ENCODE peak calls at places on chromosomes 6 and 20, in four cellular contexts. G is HepG2, D is transverse colon, F is K562. I is an unnamed sample.

GRCh38 chr20:64246616-64247311 is 8.8 kb upstream of the PCMTD2 start:
- DNase-seq in F (no peak), G (no peak), D (no peak), I (no peak)

GRCh38 chr6:152750694-152751093 is at the start of gene VIP:
- DNase-seq in G (peak; percentile 35), D (no peak), F (no peak), I (no peak)

GRCh38 chr20:8805737-8806442 is 263.0 kb upstream of the PLCB4 start:
- DNase-seq in D (no peak), F (no peak), G (no peak), I (no peak)

GRCh38 chr6:11258260-11259237 is 26.1 kb upstream of the NEDD9 start:
- DNase-seq in D (peak; percentile 38), F (no peak), G (no peak), I (no peak)

GRCh38 chr6:22152871-22153270 is 144.0 kb downstream of the PRL start:
- DNase-seq in G (no peak), D (no peak), F (no peak), I (no peak)

GRCh38 chr6:139981810-139982550 is 607.5 kb upstream of the CITED2 start:
- DNase-seq in F (no peak), G (no peak), D (peak; percentile 20), I (no peak)

GRCh38 chr6:11971154-11971553 is 41.0 kb upstream of the HIVEP1 start:
- DNase-seq in G (no peak), F (no peak), D (no peak), I (no peak)

GRCh38 chr6:63581355-63581998 is 9.2 kb downstream of the LOC128125822 start:
- DNase-seq in G (no peak), D (no peak), F (no peak), I (no peak)

GRCh38 chr6:108643184-108643583 is 82.5 kb downstream of the FOXO3 start:
- DNase-seq in G (no peak), F (no peak), D (no peak), I (no peak)

GRCh38 chr6:45677381-45677992 is 299.8 kb upstream of the SUPT3H start:
- DNase-seq in D (peak; percentile 55), G (no peak), F (no peak), I (no peak)

GRCh38 chr20:52410182-52410647 is 218.6 kb upstream of the ZFP64 start:
- DNase-seq in D (no peak), G (no peak), F (no peak), I (no peak)

GRCh38 chr20:36312724-36313441 is 6.7 kb downstream of the DLGAP4 start:
- DNase-seq in F (no peak), D (no peak), G (no peak), I (peak; percentile 37)

GRCh38 chr6:117795234-117795633 is 111.8 kb upstream of the SLC35F1 start:
- DNase-seq in D (no peak), G (no peak), F (no peak), I (no peak)

GRCh38 chr20:991850-992249 is 10.3 kb downstream of the RSPO4 start:
- DNase-seq in G (no peak), F (no peak), D (no peak), I (no peak)

GRCh38 chr6:17417817-17418216 is 24.4 kb downstream of the CAP2 start:
- DNase-seq in F (no peak), G (no peak), D (no peak), I (no peak)

GRCh38 chr20:438581-439469 is 23.5 kb downstream of the TBC1D20 start:
- DNase-seq in G (no peak), D (peak; percentile 41), F (no peak), I (no peak)

GRCh38 chr6:163603395-163603794 is 188.9 kb downstream of the QKI start:
- DNase-seq in D (no peak), F (no peak), G (no peak), I (no peak)

GRCh38 chr20:40532103-40532502 is 156.9 kb downstream of the MAFB start:
- DNase-seq in G (peak; percentile 31), F (peak; percentile 27), D (no peak), I (no peak)

GRCh38 chr20:36506253-36506652 is 35.1 kb upstream of the MYL9 start:
- DNase-seq in D (no peak), G (peak; percentile 63), F (no peak), I (no peak)

GRCh38 chr20:63622732-63623131 is 4.2 kb downstream of the GMEB2 start:
- DNase-seq in F (no peak), G (no peak), D (no peak), I (no peak)

GRCh38 chr6:44122821-44123220 is 4.4 kb downstream of the MRPL14 start:
- DNase-seq in G (peak; percentile 25), D (no peak), F (no peak), I (no peak)

GRCh38 chr20:51237790-51238189 is 214.9 kb upstream of the KCNG1 start:
- DNase-seq in G (no peak), F (no peak), D (no peak), I (no peak)

GRCh38 chr6:93222071-93222851 is 197.1 kb downstream of the EPHA7 start:
- DNase-seq in F (no peak), G (no peak), D (no peak), I (no peak)

GRCh38 chr6:43541774-43542471 is 25.0 kb downstream of the POLR1C start:
- DNase-seq in F (no peak), G (no peak), D (no peak), I (no peak)

GRCh38 chr20:1663917-1664316 is 6.3 kb upstream of the SIRPG start:
- DNase-seq in G (no peak), F (no peak), D (no peak), I (no peak)

GRCh38 chr20:39190666-39191570 is 228.8 kb downstream of the DHX35 start:
- DNase-seq in F (no peak), D (no peak), G (peak; percentile 58), I (no peak)

GRCh38 chr20:63980317-63980805 is 571 bp upstream of the PRPF6 start:
- DNase-seq in G (peak; percentile 50), F (no peak), D (no peak), I (no peak)

GRCh38 chr6:129936329-129937165 is 75.4 kb upstream of the TMEM244 start:
- DNase-seq in D (peak; percentile 51), F (peak; percentile 17), G (peak; percentile 49), I (no peak)

GRCh38 chr6:72716916-72717315 is 95.1 kb downstream of the KCNQ5 start:
- DNase-seq in D (no peak), G (no peak), F (no peak), I (no peak)

GRCh38 chr20:50335105-50335504 is 144.5 kb downstream of the CEBPB start:
- DNase-seq in D (no peak), G (peak; percentile 91), F (peak; percentile 50), I (peak; percentile 56)

GRCh38 chr6:46989384-46989783 is 52.7 kb downstream of the ADGRF1 start:
- DNase-seq in D (peak; percentile 17), G (no peak), F (no peak), I (no peak)
- H3K27me3 ChIP-seq in D (no peaks in the 10 kb centered on the region), G (peaks cover 24% of the 10 kb centered on the region), F (no peaks in the 10 kb centered on the region), I (no peaks in the 10 kb centered on the region)

GRCh38 chr20:53557157-53557556 is 36.5 kb downstream of the ZNF217 start:
- DNase-seq in F (no peak), D (no peak), G (no peak), I (peak; percentile 13)

GRCh38 chr20:53565254-53565653 is 28.4 kb downstream of the ZNF217 start:
- DNase-seq in G (no peak), F (no peak), D (no peak), I (no peak)

GRCh38 chr20:53559816-53560215 is 33.8 kb downstream of the ZNF217 start:
- DNase-seq in D (no peak), G (no peak), F (no peak), I (no peak)

GRCh38 chr20:53556267-53556897 is 37.3 kb downstream of the ZNF217 start:
- DNase-seq in F (no peak), G (no peak), D (no peak), I (peak; percentile 29)

DNA sequence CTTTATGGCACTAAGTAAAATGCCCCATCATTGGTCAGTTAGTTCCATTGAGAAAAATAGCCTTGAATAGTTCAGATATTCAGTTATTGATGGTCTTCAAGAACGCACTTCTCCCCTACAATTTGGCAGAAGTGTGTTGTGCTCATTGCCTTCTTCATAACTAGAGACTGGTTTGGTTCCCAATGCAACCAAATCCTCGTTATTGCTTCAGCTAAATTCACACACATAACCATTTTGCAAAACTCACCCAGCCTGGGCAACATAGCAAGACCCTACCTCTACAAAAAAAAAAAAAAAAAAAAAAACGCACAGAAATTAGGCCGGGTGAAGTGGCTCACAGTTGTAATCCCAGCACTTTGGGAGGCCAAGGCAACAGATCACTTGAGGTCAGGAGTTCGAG is 32.1 kb downstream of the ZNF217 start:
- DNase-seq in F (no peak), D (no peak), G (no peak), I (no peak)
- TF ChIP-seq EP300 in F (no peak), D (no peak), G (no peak), I (no peak)

DNA sequence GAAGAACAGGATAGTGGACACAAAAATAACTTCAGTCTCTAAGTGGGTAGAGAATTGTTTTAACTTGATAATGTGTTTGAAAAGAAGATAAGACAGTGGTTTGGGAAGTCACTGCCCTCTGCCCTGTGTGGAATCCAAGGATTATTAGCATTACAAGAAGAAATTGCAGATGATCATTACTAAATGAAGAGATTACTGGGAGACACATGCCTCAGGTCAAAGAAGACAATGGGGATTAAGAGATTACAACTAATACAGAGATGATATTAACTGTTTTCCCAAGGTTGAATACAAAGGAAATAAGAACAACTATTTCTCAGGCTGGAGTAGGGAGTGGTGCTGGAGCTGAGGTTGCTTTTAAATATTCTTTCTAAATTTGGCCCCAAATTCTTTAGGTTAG is 166.0 kb downstream of the TRMT11 start:
- DNase-seq in F (no peak), G (no peak), D (no peak), I (no peak)
- TF ChIP-seq POLR2AphosphoS5 in F (no peak), G (no peak), D (no peak), I (no peak)

GRCh38 chr6:14108571-14109410 is 8.8 kb upstream of the CD83 start:
- DNase-seq in F (peak; percentile 64), G (no peak), D (peak; percentile 40), I (no peak)
- H3K27me3 ChIP-seq in F (no peaks in the 10 kb centered on the region), G (peaks cover 8% of the 10 kb centered on the region), D (peaks cover 3% of the 10 kb centered on the region), I (no peaks in the 10 kb centered on the region)

GRCh38 chr6:100175814-100176275 is 181.8 kb upstream of the MCHR2 start:
- DNase-seq in F (no peak), G (peak; percentile 16), D (no peak), I (no peak)
- TF ChIP-seq EP300 in F (no peak), G (no peak), D (no peak), I (no peak)

DNA sequence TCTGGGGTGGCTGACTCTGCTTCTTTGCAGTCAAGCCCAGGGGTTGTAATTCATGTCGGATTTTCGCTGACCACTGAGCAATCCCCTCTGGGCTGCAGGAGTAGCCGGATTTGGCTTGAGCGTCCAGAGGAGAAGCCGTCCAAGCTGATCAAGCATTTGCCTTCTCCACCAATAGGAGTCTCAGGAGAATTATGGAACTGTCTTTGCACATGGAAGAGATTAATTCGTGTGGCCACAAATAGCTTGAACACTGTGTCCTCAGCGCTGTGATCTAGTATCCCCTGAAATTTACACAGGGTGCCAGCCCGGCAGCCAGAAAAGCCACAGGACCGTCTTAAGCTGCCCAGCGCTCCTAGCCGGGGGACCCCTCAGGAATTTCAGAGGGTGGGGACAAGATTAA is 37.1 kb downstream of the EYA2 start:
- DNase-seq in F (no peak), D (no peak), G (no peak), I (no peak)
- TF ChIP-seq POLR2AphosphoS5 in F (no peak), D (no peak), G (no peak), I (no peak)

DNA sequence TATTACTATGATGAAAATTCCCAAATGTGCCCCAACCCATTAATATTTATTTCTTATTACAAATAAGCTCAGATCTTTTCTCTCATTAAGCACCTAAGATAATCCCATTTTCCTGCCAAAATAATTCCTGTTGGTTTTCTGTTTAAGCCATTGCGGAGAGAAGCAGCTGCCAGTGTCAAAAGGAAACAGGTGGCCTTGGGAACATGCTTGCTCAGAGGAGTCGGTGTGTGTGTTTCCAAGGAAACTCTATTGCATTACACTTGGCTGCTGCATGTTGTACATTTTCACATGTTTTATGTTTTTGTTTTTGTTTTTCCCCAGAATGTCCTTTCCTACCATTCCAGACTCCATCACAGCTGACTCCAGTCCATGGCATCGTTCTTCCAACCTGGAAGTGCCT is 56.4 kb downstream of the CD24 start:
- DNase-seq in G (no peak), D (no peak), F (no peak), I (no peak)
- H3K27me3 ChIP-seq in G (peaks cover 2% of the 10 kb centered on the region), D (no peaks in the 10 kb centered on the region), F (no peaks in the 10 kb centered on the region), I (no peaks in the 10 kb centered on the region)